ENCODE peak calls at places on chromosomes 16 and 17, in five cellular contexts. O is gastrocnemius medialis, U is SJSA1, V is Panc1, W is stomach. C is an unnamed sample.

GRCh38 chr16:2284001-2284770 is 16.3 kb upstream of the RNPS1 start:
- DNase-seq in U (no peak), W (no peak), O (no peak), V (no peak), C (no peak)

GRCh38 chr16:3086596-3087242 is 12.4 kb downstream of the ZSCAN10 start:
- DNase-seq in O (no peak), V (no peak), U (no peak), W (no peak), C (no peak)

GRCh38 chr17:15909481-15909991 is 35.4 kb upstream of the ADORA2B start:
- DNase-seq in U (no peak), O (no peak), V (no peak), W (peak; percentile 20), C (no peak)

GRCh38 chr16:16099320-16099719 is 124.0 kb downstream of the ABCC6 start:
- DNase-seq in W (no peak), O (no peak), U (no peak), V (no peak), C (no peak)

GRCh38 chr17:40561871-40562611 is 3.2 kb downstream of the CCR7 start:
- DNase-seq in V (no peak), W (peak; percentile 19), U (peak; percentile 31), O (no peak), C (no peak)

GRCh38 chr17:17041018-17041521 is 1.2 kb upstream of the MPRIP start:
- DNase-seq in W (no peak), V (no peak), O (peak; percentile 93), U (peak; percentile 72), C (peak; percentile 100)

GRCh38 chr17:43949777-43950176 is 4.0 kb downstream of the PYY start:
- DNase-seq in U (no peak), W (no peak), O (no peak), V (no peak), C (no peak)

GRCh38 chr17:353213-353837 is 718 bp upstream of the RPH3AL start:
- DNase-seq in V (no peak), W (no peak), O (no peak), U (no peak), C (no peak)

GRCh38 chr16:66693088-66693487 is 3.5 kb downstream of the CMTM4 start:
- DNase-seq in V (no peak), W (no peak), U (no peak), O (no peak), C (no peak)

GRCh38 chr16:88759245-88759975 is 25.6 kb downstream of the PIEZO1 start:
- DNase-seq in W (peak; percentile 55), U (no peak), V (no peak), O (no peak), C (peak; percentile 60)

GRCh38 chr16:23408242-23409201 is 44.5 kb downstream of the COG7 start:
- DNase-seq in V (no peak), U (no peak), W (no peak), O (no peak), C (peak; percentile 37)

GRCh38 chr16:11145173-11145820 is 110.7 kb downstream of the SOCS1 start:
- DNase-seq in W (no peak), O (peak; percentile 91), V (no peak), U (no peak), C (no peak)

GRCh38 chr17:75590849-75591721 is 3.5 kb downstream of the MYO15B start:
- DNase-seq in O (no peak), V (no peak), U (no peak), W (no peak), C (no peak)

GRCh38 chr17:4420692-4421131 is 13.0 kb upstream of the SPNS3 start:
- DNase-seq in V (peak; percentile 77), O (peak; percentile 48), W (peak; percentile 69), U (peak; percentile 50), C (peak; percentile 78)

GRCh38 chr17:13321932-13322701 is 279.6 kb downstream of the HS3ST3A1 start:
- DNase-seq in U (no peak), W (no peak), O (no peak), V (no peak), C (no peak)
- H3K27ac ChIP-seq in U (no peak overlapping the region), W (no peak overlapping the region), O (no peak overlapping the region), V (no peak overlapping the region), C (no peak overlapping the region)

GRCh38 chr16:68473358-68474064 is 25.2 kb upstream of the SMPD3 start:
- DNase-seq in W (no peak), O (no peak), V (no peak), U (no peak), C (no peak)

GRCh38 chr16:68469728-68470460 is 21.6 kb upstream of the SMPD3 start:
- DNase-seq in U (no peak), V (no peak), O (no peak), W (no peak), C (no peak)

GRCh38 chr16:68468849-68469248 is 20.5 kb upstream of the SMPD3 start:
- DNase-seq in O (no peak), W (no peak), V (no peak), U (no peak), C (no peak)

GRCh38 chr16:68472581-68472980 is 24.3 kb upstream of the SMPD3 start:
- DNase-seq in V (no peak), U (no peak), O (no peak), W (no peak), C (no peak)

DNA sequence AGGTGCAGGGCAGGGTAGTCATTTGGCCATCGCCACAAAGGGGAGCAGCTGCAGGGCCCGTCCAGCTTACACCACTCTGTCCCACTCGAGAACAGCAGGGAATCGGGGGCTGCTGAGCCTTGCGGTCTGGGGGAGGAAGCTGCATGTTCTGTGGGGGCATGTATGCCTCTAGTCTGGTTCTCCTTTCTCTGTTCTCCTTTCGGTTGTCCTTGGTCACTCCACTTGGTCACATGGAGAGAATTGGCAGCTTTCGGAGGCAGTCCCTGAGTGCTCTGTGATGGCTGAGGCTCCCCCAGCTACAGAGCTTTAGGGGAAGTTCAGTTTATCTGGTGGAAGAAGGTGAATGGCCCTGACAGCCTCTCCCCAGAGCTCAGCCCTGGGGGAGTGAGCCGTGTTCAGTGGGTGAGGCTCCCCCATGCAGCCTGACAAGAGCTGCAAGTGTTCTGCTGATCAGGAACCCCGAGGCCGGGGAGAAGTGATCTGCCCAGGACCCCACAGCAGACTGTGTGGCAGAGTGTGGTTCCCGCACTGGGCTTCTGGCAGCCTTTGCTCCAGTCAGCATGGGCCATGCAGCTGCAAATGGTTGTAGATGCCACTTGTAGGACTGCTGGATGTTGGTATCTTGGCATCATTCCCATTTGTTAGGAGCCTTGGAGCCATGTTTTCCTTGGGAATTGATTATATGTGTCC is 22.3 kb upstream of the SMPD3 start:
- DNase-seq in U (no peak), O (peak; percentile 29), V (no peak), W (no peak), C (no peak)
- H3K4me3 ChIP-seq in U (no peak overlapping the region), O (peak overlapping the region; percentile 43), V (no peak overlapping the region), W (peak overlapping the region; percentile 15), C (no peak overlapping the region)

DNA sequence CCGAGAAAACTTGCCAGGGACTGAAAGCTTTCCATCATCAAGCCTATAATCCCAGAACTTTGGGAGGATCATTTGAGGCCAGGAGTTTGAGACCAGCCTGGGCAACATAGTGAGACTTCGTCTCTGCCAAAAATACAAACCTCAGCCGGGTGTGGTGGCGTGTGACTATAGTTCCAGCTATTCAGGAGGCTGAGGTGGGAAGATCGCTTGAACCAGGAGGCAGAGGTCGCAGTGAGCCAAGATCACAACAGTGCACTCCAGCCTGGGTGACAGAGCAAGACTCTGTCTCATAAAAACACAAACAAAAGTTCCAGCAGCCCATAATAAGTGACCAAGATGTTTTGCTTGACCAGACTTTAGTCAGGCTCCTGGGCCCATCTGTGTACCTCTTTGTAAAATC is 1.9 kb downstream of the MEAK7 start:
- DNase-seq in U (no peak), W (no peak), O (no peak), V (no peak), C (no peak)
- H3K27ac ChIP-seq in U (peak overlapping the region; percentile 12), W (no peak overlapping the region), O (no peak overlapping the region), V (no peak overlapping the region), C (no peak overlapping the region)

DNA sequence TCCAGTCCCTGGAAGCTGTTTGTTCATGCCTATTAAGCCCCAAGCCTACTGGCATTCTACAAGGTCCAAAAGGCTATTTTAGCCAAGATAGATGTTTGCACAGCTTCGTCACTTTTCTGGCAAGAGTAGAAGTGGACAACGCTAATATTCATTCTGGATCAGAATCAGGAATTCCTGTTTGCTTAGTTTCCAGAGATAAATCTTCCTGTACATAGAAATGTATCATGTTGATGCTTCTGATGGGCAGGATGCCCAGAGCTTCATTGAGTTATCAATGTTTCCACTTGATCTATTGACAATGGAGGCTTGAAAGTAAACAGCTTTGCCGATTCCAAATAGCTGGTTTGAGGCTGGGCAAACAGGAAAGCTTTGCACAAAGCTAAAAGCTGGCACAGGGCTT is 260.7 kb upstream of the CA10 start:
- DNase-seq in U (no peak), W (peak; percentile 89), V (no peak), O (no peak), C (no peak)
- H3K4me3 ChIP-seq in U (no peak overlapping the region), W (no peak overlapping the region), V (no peak overlapping the region), O (no peak overlapping the region), C (no peak overlapping the region)

GRCh38 chr16:1127971-1128715 is 24.8 kb upstream of the CACNA1H start:
- DNase-seq in W (no peak), U (no peak), V (no peak), O (no peak), C (no peak)

GRCh38 chr16:1131378-1131994 is 21.4 kb upstream of the CACNA1H start:
- DNase-seq in V (no peak), W (no peak), U (no peak), O (no peak), C (no peak)

GRCh38 chr16:1129106-1129960 is 23.6 kb upstream of the CACNA1H start:
- DNase-seq in W (no peak), U (no peak), V (no peak), O (no peak), C (no peak)

GRCh38 chr16:1132431-1132830 is 20.5 kb upstream of the CACNA1H start:
- DNase-seq in W (no peak), V (no peak), U (no peak), O (no peak), C (no peak)

DNA sequence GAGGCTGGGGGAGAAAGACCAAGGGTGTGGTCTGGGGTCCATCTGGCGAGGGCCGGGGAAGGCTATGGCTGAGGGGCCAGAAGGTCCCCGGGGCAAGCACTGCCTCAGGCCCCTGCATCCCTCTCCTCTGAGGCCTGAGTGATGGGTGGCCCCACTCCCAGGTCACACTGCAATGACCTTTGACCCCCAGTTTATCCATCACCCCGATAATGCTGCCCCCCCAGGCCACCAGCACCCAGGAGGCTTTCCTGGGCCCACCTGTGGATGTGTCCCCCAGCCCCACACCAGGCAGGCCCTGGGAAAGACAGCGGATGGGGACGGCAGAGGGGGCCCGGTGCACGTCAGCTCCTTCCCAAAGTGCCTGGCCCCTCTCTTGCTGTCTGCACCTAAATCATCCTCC is 22.5 kb upstream of the CACNA1H start:
- DNase-seq in W (no peak), V (no peak), U (no peak), O (no peak), C (no peak)
- H3K27ac ChIP-seq in W (no peak overlapping the region), V (no peak overlapping the region), U (no peak overlapping the region), O (no peak overlapping the region), C (no peak overlapping the region)

DNA sequence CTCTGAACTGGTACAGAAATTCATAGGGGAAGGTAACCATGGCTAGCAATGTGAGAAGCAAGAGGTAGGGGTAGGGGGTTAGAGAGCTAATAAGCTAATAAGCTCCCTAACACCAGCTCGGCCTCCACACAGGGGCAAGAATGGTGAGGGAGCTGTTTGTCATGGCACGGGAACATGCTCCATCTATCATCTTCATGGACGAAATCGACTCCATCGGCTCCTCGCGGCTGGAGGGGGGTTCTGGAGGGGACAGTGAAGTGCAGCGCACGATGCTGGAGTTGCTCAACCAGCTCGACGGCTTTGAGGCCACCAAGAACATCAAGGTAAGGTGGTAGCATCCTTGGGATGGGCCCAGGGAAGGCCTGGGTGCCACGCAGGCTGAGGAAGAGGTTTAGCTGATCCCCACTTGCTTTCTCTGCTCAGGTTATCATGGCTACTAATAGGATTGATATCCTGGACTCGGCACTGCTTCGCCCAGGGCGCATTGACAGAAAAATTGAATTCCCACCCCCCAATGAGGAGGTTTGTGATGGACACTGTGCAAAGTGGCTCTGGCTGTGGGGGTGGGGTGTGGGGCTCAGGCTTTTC is 3.5 kb upstream of the FTSJ3 start:
- DNase-seq in W (no peak), U (peak; percentile 44), O (no peak), V (no peak), C (no peak)
- H3K4me3 ChIP-seq in W (no peak overlapping the region), U (no peak overlapping the region), O (no peak overlapping the region), V (no peak overlapping the region), C (no peak overlapping the region)